ENCODE peak calls at places on chromosome X, in six cellular contexts. W is left lung, K is GM23338, O is lung, N is hepatocyte, F is endodermal cell. C is an unnamed sample.

GRCh38 chrX:119218198-119218597 is 17.9 kb upstream of the PGRMC1 start:
- DNase-seq in F (no peak), O (no peak), K (peak; percentile 31), W (no peak), N (no peak), C (no peak)

GRCh38 chrX:111394581-111394980 is 17.4 kb downstream of the DCX start:
- DNase-seq in F (no peak), W (no peak), N (no peak), K (no peak), O (no peak), C (no peak)

GRCh38 chrX:81377329-81377728 is 175.4 kb downstream of the SH3BGRL start:
- DNase-seq in W (no peak), F (no peak), O (no peak), N (peak; percentile 16), K (peak; percentile 26), C (peak; percentile 1)

GRCh38 chrX:31070057-31070468 is 1.8 kb downstream of the FTHL17 start:
- DNase-seq in W (no peak), F (no peak), O (no peak), N (no peak), K (no peak), C (no peak)

GRCh38 chrX:118171354-118171753 is 54.7 kb upstream of the KLHL13 start:
- DNase-seq in O (no peak), N (peak; percentile 10), K (no peak), F (no peak), W (no peak), C (no peak)

GRCh38 chrX:1462596-1463251 is 10.0 kb upstream of the ASMTL start:
- DNase-seq in N (peak; percentile 66), O (peak; percentile 26), W (peak; percentile 30), F (no peak), K (no peak), C (no peak)

GRCh38 chrX:1390621-1391369 is 1.1 kb downstream of the SLC25A6 start:
- DNase-seq in K (no peak), N (no peak), F (peak; percentile 30), W (peak; percentile 30), O (no peak), C (no peak)

GRCh38 chrX:108001218-108001814 is 19.1 kb upstream of the TEX13B start:
- DNase-seq in K (peak; percentile 68), F (peak; percentile 57), O (no peak), W (no peak), N (peak; percentile 51), C (no peak)

GRCh38 chrX:119573840-119574393 is 446 bp upstream of the UBE2A start:
- DNase-seq in K (peak; percentile 45), F (peak; percentile 67), W (peak; percentile 37), O (peak; percentile 37), N (peak; percentile 17), C (peak; percentile 46)

GRCh38 chrX:68647156-68647957 is at the start of gene STARD8:
- DNase-seq in N (peak; percentile 41), O (no peak), K (peak; percentile 68), W (peak; percentile 38), F (peak; percentile 86), C (peak; percentile 15)

GRCh38 chrX:15914486-15914885 is 59.9 kb upstream of the AP1S2 start:
- DNase-seq in K (no peak), F (no peak), W (no peak), O (no peak), N (no peak), C (no peak)

GRCh38 chrX:15913161-15913560 is 58.5 kb upstream of the AP1S2 start:
- DNase-seq in O (no peak), W (no peak), F (no peak), K (no peak), N (no peak), C (no peak)

GRCh38 chrX:15908891-15909290 is 54.3 kb upstream of the AP1S2 start:
- DNase-seq in N (no peak), O (no peak), F (no peak), W (no peak), K (no peak), C (no peak)

GRCh38 chrX:15909605-15910004 is 55.0 kb upstream of the AP1S2 start:
- DNase-seq in F (peak; percentile 77), K (peak; percentile 76), O (no peak), W (no peak), N (no peak), C (no peak)

DNA sequence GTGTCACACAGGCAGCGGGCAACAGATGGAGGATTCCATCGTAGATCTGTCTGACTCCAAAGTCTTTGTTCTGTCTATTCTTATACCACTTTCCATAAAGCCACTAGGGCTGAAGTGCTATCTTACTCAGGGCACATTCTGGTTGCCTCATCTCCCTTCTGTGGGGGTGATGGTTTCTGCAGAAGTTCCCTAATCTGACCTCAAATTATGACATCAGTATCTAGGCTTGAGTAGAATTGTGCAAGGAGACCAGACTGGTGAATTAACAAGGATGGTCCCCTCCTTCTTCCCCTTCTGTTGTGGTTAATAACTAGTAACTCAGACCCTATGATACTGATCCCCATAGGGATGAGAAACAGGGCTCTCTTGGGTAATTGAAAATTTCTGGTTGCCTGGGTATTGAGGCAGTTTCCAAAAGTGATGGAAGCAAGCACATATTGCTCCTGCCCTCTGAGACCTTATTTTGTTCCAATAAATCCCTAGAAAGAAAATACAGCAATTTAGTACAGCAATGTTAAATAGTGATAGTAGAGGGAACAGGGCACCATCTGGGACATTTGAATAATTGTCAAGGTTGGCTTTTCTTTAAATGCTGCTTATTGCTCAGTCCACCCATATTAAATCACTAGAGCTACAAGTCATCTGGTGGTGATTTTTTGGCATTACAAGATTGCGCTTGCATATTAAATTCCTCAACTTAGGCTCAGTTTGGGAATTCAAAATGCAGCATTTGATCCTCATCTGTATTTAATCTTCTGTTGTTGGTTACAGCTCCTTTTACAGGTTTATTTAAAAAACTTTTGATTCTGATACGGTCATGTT is 57.3 kb upstream of the AP1S2 start:
- DNase-seq in N (no peak), F (no peak), W (no peak), K (no peak), O (no peak), C (no peak)
- TF ChIP-seq CTCF in N (no peak), F (no peak), W (no peak), K (no peak), O (no peak), C (no peak)

GRCh38 chrX:154749856-154750255 is 1.0 kb downstream of the GAB3 start:
- DNase-seq in F (no peak), N (no peak), K (no peak), W (no peak), O (no peak), C (no peak)

GRCh38 chrX:154750301-154751120 is at the start of gene GAB3:
- DNase-seq in F (peak; percentile 71), W (no peak), N (peak; percentile 47), O (no peak), K (peak; percentile 55), C (no peak)

GRCh38 chrX:154751121-154751668 is 318 bp upstream of the GAB3 start:
- DNase-seq in W (peak; percentile 44), K (peak; percentile 27), N (no peak), O (no peak), F (peak; percentile 46), C (no peak)

GRCh38 chrX:154751669-154752271 is 893 bp upstream of the GAB3 start:
- DNase-seq in W (no peak), N (no peak), O (no peak), K (no peak), F (no peak), C (no peak)

GRCh38 chrX:154748712-154749339 is 2.1 kb downstream of the GAB3 start:
- DNase-seq in F (peak; percentile 59), K (peak; percentile 72), O (no peak), N (peak; percentile 52), W (no peak), C (peak; percentile 45)
- H3K27ac ChIP-seq in F (no peak overlapping the region), K (no peak overlapping the region), O (no peak overlapping the region), N (no peak overlapping the region), W (no peak overlapping the region), C (no peak overlapping the region)

GRCh38 chrX:323721-324628 is 5.4 kb upstream of the GTPBP6 start:
- DNase-seq in K (peak; percentile 89), O (no peak), F (peak; percentile 88), N (peak; percentile 88), W (peak; percentile 76), C (no peak)
- TF ChIP-seq CTCF in K (peak; percentile 72), O (no peak), F (peak; percentile 56), N (peak; percentile 42), W (no peak), C (no peak)

GRCh38 chrX:49172280-49172780 is 632 bp downstream of the PLP2 start:
- DNase-seq in W (peak; percentile 83), F (no peak), K (peak; percentile 57), O (peak; percentile 70), N (peak; percentile 69), C (no peak)

GRCh38 chrX:49175875-49176274 is 4.2 kb downstream of the PLP2 start:
- DNase-seq in F (no peak), W (no peak), K (no peak), O (no peak), N (no peak), C (no peak)

GRCh38 chrX:49176421-49177326 is 5.0 kb downstream of the PLP2 start:
- DNase-seq in W (no peak), O (peak; percentile 51), F (no peak), K (no peak), N (no peak), C (peak; percentile 67)

GRCh38 chrX:49175435-49175834 is 3.7 kb downstream of the PLP2 start:
- DNase-seq in O (no peak), F (no peak), K (no peak), W (no peak), N (no peak), C (no peak)

DNA sequence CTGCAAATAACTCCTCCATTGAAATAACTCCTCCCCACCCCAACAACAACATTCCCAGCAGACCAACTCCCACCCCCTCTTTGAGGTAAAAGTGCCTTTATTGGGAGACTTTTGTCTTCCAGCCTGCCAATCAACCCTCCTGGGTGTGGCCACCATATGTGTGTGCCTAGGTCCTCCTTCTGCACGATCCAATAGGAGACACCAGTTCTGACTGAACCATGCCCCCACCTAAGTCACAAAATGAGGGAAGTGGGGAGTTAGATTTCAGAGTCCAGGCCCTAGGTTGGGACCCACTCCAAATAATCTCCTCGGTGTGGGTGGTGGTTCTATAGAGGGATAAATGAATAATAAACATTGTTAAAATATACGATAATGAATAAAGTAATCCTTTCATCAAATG is 3.0 kb downstream of the PLP2 start:
- DNase-seq in O (no peak), K (no peak), N (no peak), W (no peak), F (no peak), C (no peak)
- H3K27ac ChIP-seq in O (no peak overlapping the region), K (no peak overlapping the region), N (no peak overlapping the region), W (no peak overlapping the region), F (no peak overlapping the region), C (peak overlapping the region; percentile 97)

DNA sequence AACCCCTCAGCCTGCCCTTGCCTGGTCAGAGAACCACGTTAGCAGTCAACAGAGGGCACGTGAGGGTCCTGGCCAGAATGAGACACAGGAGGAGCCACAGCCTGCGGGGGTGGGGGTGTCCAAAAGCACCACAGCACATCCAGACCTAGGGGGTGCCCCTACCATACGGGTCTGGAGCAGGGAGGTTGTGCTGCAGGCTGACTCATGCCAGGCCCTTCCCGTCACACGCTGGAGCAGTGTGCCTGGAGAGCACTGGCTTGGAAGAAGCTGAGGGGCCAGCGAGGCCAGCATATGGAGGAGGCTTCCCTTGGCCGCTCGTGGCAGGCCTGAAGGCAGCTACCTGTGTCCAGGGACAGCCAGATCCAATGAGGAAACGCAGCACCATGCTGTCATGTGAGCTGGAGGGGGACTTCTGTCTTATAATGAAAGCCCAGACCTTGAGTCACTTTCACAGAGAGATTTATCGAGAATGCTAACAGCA is 1.5 kb upstream of the IRAK1 start:
- DNase-seq in F (peak; percentile 77), N (no peak), K (no peak), W (no peak), O (no peak), C (no peak)
- TF ChIP-seq CTCF in F (no peak), N (no peak), K (no peak), W (no peak), O (no peak), C (no peak)

C was measured in RWPE1.